ENCODE peak calls at places on chromosomes 5 and 9, in six cellular contexts. P is mesothelial cell of epicardium, Y is body of pancreas, V is AG09309, O is neural crest cell, F is heart left ventricle. E is an unnamed sample.

GRCh38 chr9:69874301-69875060 is 53.9 kb downstream of the CFAP95 start:
- DNase-seq in P (no peak), Y (no peak), V (peak), O (no peak), F (peak), E (no peak)

GRCh38 chr5:67173959-67174358 is 22.6 kb downstream of the CD180 start:
- DNase-seq in P (no peak), Y (no peak), V (no peak), O (no peak), F (no peak), E (no peak)

GRCh38 chr5:158970569-158971014 is 129.1 kb downstream of the EBF1 start:
- DNase-seq in P (no peak), Y (no peak), V (peak), O (no peak), F (no peak), E (no peak)

GRCh38 chr5:90386099-90386710 is 23.4 kb downstream of the CETN3 start:
- DNase-seq in P (no peak), Y (no peak), V (peak), O (no peak), F (no peak), E (no peak)

GRCh38 chr9:95174038-95174437 is 143.5 kb downstream of the FANCC start:
- DNase-seq in P (no peak), Y (no peak), V (no peak), O (no peak), F (no peak), E (no peak)

GRCh38 chr9:5073701-5074100 is 88.6 kb downstream of the JAK2 start:
- DNase-seq in P (no peak), Y (no peak), V (no peak), O (no peak), F (no peak), E (no peak)

GRCh38 chr5:160906077-160906476 is 54.1 kb upstream of the ATP10B start:
- DNase-seq in P (no peak), Y (no peak), V (no peak), O (no peak), F (no peak), E (no peak)

GRCh38 chr9:94164756-94165549 is 80.7 kb downstream of the PTPDC1 start:
- DNase-seq in P (no peak), Y (no peak), V (no peak), O (no peak), F (no peak), E (no peak)

GRCh38 chr9:77848897-77849296 is 182.7 kb downstream of the GNAQ start:
- DNase-seq in P (no peak), Y (peak), V (peak), O (no peak), F (peak), E (no peak)

GRCh38 chr5:161235569-161235968 is 311.0 kb downstream of the GABRB2 start:
- DNase-seq in P (no peak), Y (no peak), V (no peak), O (no peak), F (no peak), E (no peak)

GRCh38 chr5:104598285-104598684 is 1035.7 kb upstream of the NUDT12 start:
- DNase-seq in P (no peak), Y (no peak), V (no peak), O (no peak), F (no peak), E (no peak)

GRCh38 chr9:99762470-99762869 is 59.2 kb upstream of the NR4A3 start:
- DNase-seq in P (no peak), Y (no peak), V (no peak), O (no peak), F (no peak), E (no peak)

GRCh38 chr5:71663166-71663565 is 55.9 kb upstream of the CARTPT start:
- DNase-seq in P (no peak), Y (no peak), V (no peak), O (no peak), F (no peak), E (no peak)

GRCh38 chr5:71663570-71663969 is 55.5 kb upstream of the CARTPT start:
- DNase-seq in P (no peak), Y (no peak), V (no peak), O (no peak), F (no peak), E (no peak)

GRCh38 chr5:71653119-71653518 is 66.0 kb upstream of the CARTPT start:
- DNase-seq in P (no peak), Y (peak), V (peak), O (no peak), F (no peak), E (no peak)

GRCh38 chr5:71662381-71662780 is 56.7 kb upstream of the CARTPT start:
- DNase-seq in P (no peak), Y (no peak), V (no peak), O (no peak), F (no peak), E (no peak)

GRCh38 chr5:71658916-71659661 is 60.0 kb upstream of the CARTPT start:
- DNase-seq in P (no peak), Y (no peak), V (no peak), O (no peak), F (no peak), E (no peak)
- TF ChIP-seq CTCF in P (no peak), Y (no peak), V (no peak), O (peak), F (no peak), E (no peak)

GRCh38 chr9:135369401-135369800 is 110.2 kb upstream of the PPP1R26 start:
- DNase-seq in P (no peak), Y (no peak), V (no peak), O (no peak), F (no peak), E (no peak)

GRCh38 chr9:135359764-135360163 is 119.8 kb upstream of the PPP1R26 start:
- DNase-seq in P (no peak), Y (no peak), V (no peak), O (no peak), F (no peak), E (no peak)

GRCh38 chr9:135366104-135366503 is 113.5 kb upstream of the PPP1R26 start:
- DNase-seq in P (no peak), Y (no peak), V (no peak), O (no peak), F (no peak), E (no peak)

GRCh38 chr9:135363556-135363955 is 116.0 kb upstream of the PPP1R26 start:
- DNase-seq in P (no peak), Y (no peak), V (no peak), O (no peak), F (no peak), E (no peak)

GRCh38 chr9:135365013-135365768 is 114.4 kb upstream of the PPP1R26 start:
- DNase-seq in P (no peak), Y (no peak), V (no peak), O (no peak), F (no peak), E (no peak)
- TF ChIP-seq CTCF in P (no peak), Y (no peak), V (no peak), O (no peak), F (no peak), E (no peak)

GRCh38 chr9:127847155-127847463 is 7.3 kb downstream of the ENG start:
- DNase-seq in P (no peak), Y (no peak), V (no peak), O (no peak), F (no peak), E (no peak)
- TF ChIP-seq CTCF in P (no peak), Y (no peak), V (no peak), O (no peak), F (no peak), E (no peak)

DNA sequence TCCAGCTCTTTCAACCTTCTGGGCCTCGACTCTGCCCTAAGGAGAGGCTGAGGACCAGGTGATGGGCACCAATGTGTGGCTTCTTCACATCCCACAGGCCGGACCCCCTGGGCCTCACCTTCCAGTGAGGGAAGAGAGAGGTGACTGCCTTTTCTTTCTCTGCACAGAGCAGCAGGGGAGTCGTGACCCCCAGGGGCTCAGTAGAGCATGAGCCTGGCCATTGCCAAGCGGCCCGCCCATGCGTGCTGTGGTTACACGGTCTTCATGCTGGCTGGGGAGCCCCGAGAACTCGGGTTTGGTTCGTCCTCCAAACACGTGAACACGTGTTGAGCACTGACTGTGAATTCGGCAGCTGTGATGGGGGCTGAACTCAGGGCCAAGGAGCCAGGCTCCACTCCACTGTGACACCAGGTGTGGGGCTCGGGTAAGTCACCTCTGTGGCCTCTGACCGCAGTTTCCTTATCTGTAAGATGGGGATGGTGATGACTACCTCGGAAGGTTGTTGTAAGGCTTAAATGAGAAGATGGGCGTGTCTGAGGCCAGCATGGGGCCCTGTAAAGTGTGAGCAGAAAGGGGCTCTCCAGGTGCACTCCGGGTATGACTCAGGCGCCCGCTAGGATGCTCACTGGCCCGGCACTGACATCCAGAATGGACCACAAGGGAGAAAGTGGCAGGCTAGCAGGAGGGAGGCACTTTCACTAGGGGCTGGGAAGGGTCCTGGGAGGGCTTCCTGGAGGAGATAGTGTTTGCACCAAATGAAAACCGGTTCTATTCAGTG is 13.4 kb upstream of the GRHPR start:
- DNase-seq in P (no peak), Y (no peak), V (no peak), O (no peak), F (no peak), E (no peak)
- TF ChIP-seq CTCF in P (no peak), Y (no peak), V (no peak), O (no peak), F (no peak), E (no peak)